ENCODE peak calls at places on chromosomes 16 and 17, in ten cellular contexts. One of them, this sample, is unnamed.

GRCh38 chr16:69112285-69113129 is 7.1 kb downstream of the HAS3 start:
- DNase-seq in AG20443: peak; percentile 82
- DNase-seq in NCI-H460: peak; percentile 38
- DNase-seq in B cell: peak; percentile 67
- DNase-seq in activated CD4-positive, alpha-beta T cell treated with anti-CD3 and anti-CD28 coated beads, Interleukin-2, amount 50 U/mL, for 4 hours: peak; percentile 42
- DNase-seq in MV-4-11: peak; percentile 19
- DNase-seq in activated T-cell treated with anti-CD3 and anti-CD28 coated beads, Interleukin-2, amount 50 U/mL, for 72 hours: peak; percentile 62
- DNase-seq in hippocampal formation: no peak
- DNase-seq in effector memory CD4-positive, alpha-beta T cell: peak; percentile 23
- DNase-seq in HuH-7: peak; percentile 96
- DNase-seq in this sample: peak; percentile 25

GRCh38 chr16:30533748-30534367 is 800 bp downstream of the ZNF747 start:
- DNase-seq in MV-4-11: no peak
- DNase-seq in NCI-H460: no peak
- DNase-seq in activated T-cell treated with anti-CD3 and anti-CD28 coated beads, Interleukin-2, amount 50 U/mL, for 72 hours: no peak
- DNase-seq in effector memory CD4-positive, alpha-beta T cell: no peak
- DNase-seq in hippocampal formation: no peak
- DNase-seq in HuH-7: no peak
- DNase-seq in AG20443: peak; percentile 22
- DNase-seq in activated CD4-positive, alpha-beta T cell treated with anti-CD3 and anti-CD28 coated beads, Interleukin-2, amount 50 U/mL, for 4 hours: no peak
- DNase-seq in B cell: peak; percentile 64
- DNase-seq in this sample: no peak

GRCh38 chr16:27712251-27712711 is 162.3 kb downstream of the KATNIP start:
- DNase-seq in AG20443: no peak
- DNase-seq in activated T-cell treated with anti-CD3 and anti-CD28 coated beads, Interleukin-2, amount 50 U/mL, for 72 hours: no peak
- DNase-seq in effector memory CD4-positive, alpha-beta T cell: no peak
- DNase-seq in B cell: no peak
- DNase-seq in HuH-7: no peak
- DNase-seq in activated CD4-positive, alpha-beta T cell treated with anti-CD3 and anti-CD28 coated beads, Interleukin-2, amount 50 U/mL, for 4 hours: no peak
- DNase-seq in MV-4-11: no peak
- DNase-seq in hippocampal formation: peak; percentile 50
- DNase-seq in NCI-H460: no peak
- DNase-seq in this sample: no peak

GRCh38 chr17:71638668-71639067 is 482.2 kb upstream of the SOX9 start:
- DNase-seq in effector memory CD4-positive, alpha-beta T cell: no peak
- DNase-seq in activated T-cell treated with anti-CD3 and anti-CD28 coated beads, Interleukin-2, amount 50 U/mL, for 72 hours: no peak
- DNase-seq in HuH-7: no peak
- DNase-seq in activated CD4-positive, alpha-beta T cell treated with anti-CD3 and anti-CD28 coated beads, Interleukin-2, amount 50 U/mL, for 4 hours: no peak
- DNase-seq in AG20443: no peak
- DNase-seq in hippocampal formation: no peak
- DNase-seq in B cell: no peak
- DNase-seq in MV-4-11: no peak
- DNase-seq in NCI-H460: no peak
- DNase-seq in this sample: no peak

GRCh38 chr16:47943235-47943634 is 212.6 kb downstream of the ABCC12 start:
- DNase-seq in activated CD4-positive, alpha-beta T cell treated with anti-CD3 and anti-CD28 coated beads, Interleukin-2, amount 50 U/mL, for 4 hours: no peak
- DNase-seq in HuH-7: no peak
- DNase-seq in NCI-H460: no peak
- DNase-seq in activated T-cell treated with anti-CD3 and anti-CD28 coated beads, Interleukin-2, amount 50 U/mL, for 72 hours: no peak
- DNase-seq in hippocampal formation: no peak
- DNase-seq in effector memory CD4-positive, alpha-beta T cell: no peak
- DNase-seq in MV-4-11: no peak
- DNase-seq in AG20443: no peak
- DNase-seq in B cell: no peak
- DNase-seq in this sample: no peak

GRCh38 chr17:44865231-44865660 is 17.6 kb downstream of the HIGD1B start:
- DNase-seq in hippocampal formation: peak; percentile 29
- DNase-seq in activated CD4-positive, alpha-beta T cell treated with anti-CD3 and anti-CD28 coated beads, Interleukin-2, amount 50 U/mL, for 4 hours: peak; percentile 62
- DNase-seq in B cell: peak; percentile 67
- DNase-seq in effector memory CD4-positive, alpha-beta T cell: peak; percentile 55
- DNase-seq in HuH-7: peak; percentile 87
- DNase-seq in NCI-H460: peak; percentile 69
- DNase-seq in activated T-cell treated with anti-CD3 and anti-CD28 coated beads, Interleukin-2, amount 50 U/mL, for 72 hours: peak; percentile 74
- DNase-seq in MV-4-11: peak; percentile 49
- DNase-seq in AG20443: peak; percentile 81
- DNase-seq in this sample: peak; percentile 73

GRCh38 chr17:64504769-64505319 is 1.2 kb downstream of the DDX5 start:
- DNase-seq in activated CD4-positive, alpha-beta T cell treated with anti-CD3 and anti-CD28 coated beads, Interleukin-2, amount 50 U/mL, for 4 hours: no peak
- DNase-seq in HuH-7: no peak
- DNase-seq in B cell: no peak
- DNase-seq in AG20443: no peak
- DNase-seq in hippocampal formation: no peak
- DNase-seq in MV-4-11: no peak
- DNase-seq in NCI-H460: peak; percentile 56
- DNase-seq in effector memory CD4-positive, alpha-beta T cell: no peak
- DNase-seq in activated T-cell treated with anti-CD3 and anti-CD28 coated beads, Interleukin-2, amount 50 U/mL, for 72 hours: no peak
- DNase-seq in this sample: peak; percentile 75

GRCh38 chr17:65557349-65558310 is 3.8 kb downstream of the AXIN2 start:
- DNase-seq in AG20443: peak; percentile 54
- DNase-seq in NCI-H460: no peak
- DNase-seq in effector memory CD4-positive, alpha-beta T cell: no peak
- DNase-seq in HuH-7: no peak
- DNase-seq in B cell: no peak
- DNase-seq in hippocampal formation: no peak
- DNase-seq in activated T-cell treated with anti-CD3 and anti-CD28 coated beads, Interleukin-2, amount 50 U/mL, for 72 hours: no peak
- DNase-seq in MV-4-11: peak; percentile 42
- DNase-seq in activated CD4-positive, alpha-beta T cell treated with anti-CD3 and anti-CD28 coated beads, Interleukin-2, amount 50 U/mL, for 4 hours: peak; percentile 11
- DNase-seq in this sample: peak; percentile 55

GRCh38 chr17:58402679-58403078 is 14.7 kb downstream of the RNF43 start:
- DNase-seq in NCI-H460: no peak
- DNase-seq in B cell: no peak
- DNase-seq in AG20443: peak; percentile 14
- DNase-seq in HuH-7: no peak
- DNase-seq in effector memory CD4-positive, alpha-beta T cell: no peak
- DNase-seq in MV-4-11: no peak
- DNase-seq in activated CD4-positive, alpha-beta T cell treated with anti-CD3 and anti-CD28 coated beads, Interleukin-2, amount 50 U/mL, for 4 hours: no peak
- DNase-seq in activated T-cell treated with anti-CD3 and anti-CD28 coated beads, Interleukin-2, amount 50 U/mL, for 72 hours: no peak
- DNase-seq in hippocampal formation: no peak
- DNase-seq in this sample: no peak

GRCh38 chr16:11669380-11670146 is 1.3 kb downstream of the SNN start:
- DNase-seq in activated T-cell treated with anti-CD3 and anti-CD28 coated beads, Interleukin-2, amount 50 U/mL, for 72 hours: no peak
- DNase-seq in HuH-7: no peak
- DNase-seq in activated CD4-positive, alpha-beta T cell treated with anti-CD3 and anti-CD28 coated beads, Interleukin-2, amount 50 U/mL, for 4 hours: no peak
- DNase-seq in hippocampal formation: peak; percentile 54
- DNase-seq in effector memory CD4-positive, alpha-beta T cell: no peak
- DNase-seq in NCI-H460: no peak
- DNase-seq in B cell: peak; percentile 62
- DNase-seq in AG20443: peak; percentile 50
- DNase-seq in MV-4-11: peak; percentile 84
- DNase-seq in this sample: peak; percentile 16

GRCh38 chr16:24499193-24499814 is 40.1 kb upstream of the RBBP6 start:
- DNase-seq in HuH-7: peak; percentile 44
- DNase-seq in B cell: no peak
- DNase-seq in AG20443: peak; percentile 67
- DNase-seq in hippocampal formation: peak; percentile 5
- DNase-seq in activated T-cell treated with anti-CD3 and anti-CD28 coated beads, Interleukin-2, amount 50 U/mL, for 72 hours: peak; percentile 23
- DNase-seq in MV-4-11: peak; percentile 54
- DNase-seq in NCI-H460: peak; percentile 40
- DNase-seq in activated CD4-positive, alpha-beta T cell treated with anti-CD3 and anti-CD28 coated beads, Interleukin-2, amount 50 U/mL, for 4 hours: no peak
- DNase-seq in effector memory CD4-positive, alpha-beta T cell: no peak
- DNase-seq in this sample: peak; percentile 11

GRCh38 chr17:76147211-76148014 is 6.4 kb upstream of the FOXJ1 start:
- DNase-seq in HuH-7: no peak
- DNase-seq in effector memory CD4-positive, alpha-beta T cell: no peak
- DNase-seq in NCI-H460: peak; percentile 22
- DNase-seq in hippocampal formation: no peak
- DNase-seq in activated CD4-positive, alpha-beta T cell treated with anti-CD3 and anti-CD28 coated beads, Interleukin-2, amount 50 U/mL, for 4 hours: no peak
- DNase-seq in B cell: no peak
- DNase-seq in activated T-cell treated with anti-CD3 and anti-CD28 coated beads, Interleukin-2, amount 50 U/mL, for 72 hours: no peak
- DNase-seq in MV-4-11: no peak
- DNase-seq in AG20443: peak; percentile 48
- DNase-seq in this sample: peak; percentile 26

GRCh38 chr17:65595071-65595655 is 33.7 kb upstream of the AXIN2 start:
- DNase-seq in hippocampal formation: no peak
- DNase-seq in HuH-7: no peak
- DNase-seq in activated CD4-positive, alpha-beta T cell treated with anti-CD3 and anti-CD28 coated beads, Interleukin-2, amount 50 U/mL, for 4 hours: no peak
- DNase-seq in B cell: no peak
- DNase-seq in MV-4-11: no peak
- DNase-seq in AG20443: peak; percentile 55
- DNase-seq in activated T-cell treated with anti-CD3 and anti-CD28 coated beads, Interleukin-2, amount 50 U/mL, for 72 hours: no peak
- DNase-seq in effector memory CD4-positive, alpha-beta T cell: no peak
- DNase-seq in NCI-H460: no peak
- DNase-seq in this sample: no peak

GRCh38 chr17:28725660-28726395 is at the start of gene TLCD1:
- DNase-seq in MV-4-11: peak; percentile 59
- DNase-seq in activated T-cell treated with anti-CD3 and anti-CD28 coated beads, Interleukin-2, amount 50 U/mL, for 72 hours: peak; percentile 79
- DNase-seq in AG20443: peak; percentile 86
- DNase-seq in B cell: peak; percentile 83
- DNase-seq in activated CD4-positive, alpha-beta T cell treated with anti-CD3 and anti-CD28 coated beads, Interleukin-2, amount 50 U/mL, for 4 hours: peak; percentile 43
- DNase-seq in NCI-H460: peak; percentile 71
- DNase-seq in hippocampal formation: peak; percentile 65
- DNase-seq in effector memory CD4-positive, alpha-beta T cell: peak; percentile 48
- DNase-seq in HuH-7: peak; percentile 84
- DNase-seq in this sample: peak; percentile 74

GRCh38 chr16:53913082-53913870 is 209.3 kb downstream of the FTO start:
- DNase-seq in B cell: no peak
- DNase-seq in activated T-cell treated with anti-CD3 and anti-CD28 coated beads, Interleukin-2, amount 50 U/mL, for 72 hours: peak; percentile 22
- DNase-seq in HuH-7: no peak
- DNase-seq in activated CD4-positive, alpha-beta T cell treated with anti-CD3 and anti-CD28 coated beads, Interleukin-2, amount 50 U/mL, for 4 hours: no peak
- DNase-seq in MV-4-11: peak; percentile 55
- DNase-seq in AG20443: peak; percentile 82
- DNase-seq in NCI-H460: peak; percentile 65
- DNase-seq in hippocampal formation: no peak
- DNase-seq in effector memory CD4-positive, alpha-beta T cell: no peak
- DNase-seq in this sample: peak; percentile 94

GRCh38 chr16:58733248-58733670 is 857 bp downstream of the GOT2 start:
- DNase-seq in activated CD4-positive, alpha-beta T cell treated with anti-CD3 and anti-CD28 coated beads, Interleukin-2, amount 50 U/mL, for 4 hours: no peak
- DNase-seq in NCI-H460: no peak
- DNase-seq in HuH-7: peak; percentile 26
- DNase-seq in hippocampal formation: no peak
- DNase-seq in B cell: no peak
- DNase-seq in MV-4-11: no peak
- DNase-seq in effector memory CD4-positive, alpha-beta T cell: no peak
- DNase-seq in activated T-cell treated with anti-CD3 and anti-CD28 coated beads, Interleukin-2, amount 50 U/mL, for 72 hours: peak; percentile 2
- DNase-seq in AG20443: peak; percentile 34
- DNase-seq in this sample: peak; percentile 5

GRCh38 chr17:74244543-74244942 is 29.5 kb upstream of the DNAI2 start:
- DNase-seq in B cell: no peak
- DNase-seq in NCI-H460: no peak
- DNase-seq in effector memory CD4-positive, alpha-beta T cell: no peak
- DNase-seq in hippocampal formation: peak; percentile 74
- DNase-seq in AG20443: no peak
- DNase-seq in activated T-cell treated with anti-CD3 and anti-CD28 coated beads, Interleukin-2, amount 50 U/mL, for 72 hours: no peak
- DNase-seq in HuH-7: no peak
- DNase-seq in activated CD4-positive, alpha-beta T cell treated with anti-CD3 and anti-CD28 coated beads, Interleukin-2, amount 50 U/mL, for 4 hours: no peak
- DNase-seq in MV-4-11: no peak
- DNase-seq in this sample: no peak

GRCh38 chr17:10357768-10358167 is 15.0 kb downstream of the MYH13 start:
- DNase-seq in MV-4-11: no peak
- DNase-seq in HuH-7: peak; percentile 9
- DNase-seq in activated CD4-positive, alpha-beta T cell treated with anti-CD3 and anti-CD28 coated beads, Interleukin-2, amount 50 U/mL, for 4 hours: no peak
- DNase-seq in effector memory CD4-positive, alpha-beta T cell: no peak
- DNase-seq in B cell: peak; percentile 53
- DNase-seq in NCI-H460: no peak
- DNase-seq in AG20443: no peak
- DNase-seq in hippocampal formation: no peak
- DNase-seq in activated T-cell treated with anti-CD3 and anti-CD28 coated beads, Interleukin-2, amount 50 U/mL, for 72 hours: peak; percentile 21
- DNase-seq in this sample: no peak

GRCh38 chr16:70433456-70434103 is 5.3 kb downstream of the ST3GAL2 start:
- DNase-seq in hippocampal formation: no peak
- DNase-seq in AG20443: peak; percentile 59
- DNase-seq in activated CD4-positive, alpha-beta T cell treated with anti-CD3 and anti-CD28 coated beads, Interleukin-2, amount 50 U/mL, for 4 hours: no peak
- DNase-seq in B cell: no peak
- DNase-seq in NCI-H460: no peak
- DNase-seq in MV-4-11: peak; percentile 34
- DNase-seq in HuH-7: no peak
- DNase-seq in effector memory CD4-positive, alpha-beta T cell: no peak
- DNase-seq in activated T-cell treated with anti-CD3 and anti-CD28 coated beads, Interleukin-2, amount 50 U/mL, for 72 hours: no peak
- DNase-seq in this sample: peak; percentile 87

GRCh38 chr16:4330277-4330882 is 14.5 kb downstream of the GLIS2 start:
- DNase-seq in B cell: peak; percentile 94
- DNase-seq in MV-4-11: peak; percentile 36
- DNase-seq in hippocampal formation: peak; percentile 68
- DNase-seq in NCI-H460: peak; percentile 60
- DNase-seq in effector memory CD4-positive, alpha-beta T cell: peak; percentile 59
- DNase-seq in HuH-7: peak; percentile 88
- DNase-seq in activated CD4-positive, alpha-beta T cell treated with anti-CD3 and anti-CD28 coated beads, Interleukin-2, amount 50 U/mL, for 4 hours: peak; percentile 65
- DNase-seq in AG20443: peak; percentile 92
- DNase-seq in activated T-cell treated with anti-CD3 and anti-CD28 coated beads, Interleukin-2, amount 50 U/mL, for 72 hours: peak; percentile 86
- DNase-seq in this sample: peak; percentile 63

This sample was measured in IMR-90.